ENCODE peak calls at places on chromosomes 5 and 9, in four cellular contexts. Z is astrocyte of the spinal cord, S is Calu3, X is lower lobe of right lung. R is an unnamed sample.

GRCh38 chr5:150636391-150637244 is 3.8 kb upstream of the SYNPO start:
- DNase-seq in X (no peak), Z (peak), S (peak), R (no peak)

GRCh38 chr5:175288048-175288621 is 155.8 kb downstream of the DRD1 start:
- DNase-seq in S (no peak), X (no peak), Z (peak), R (no peak)

GRCh38 chr5:76742586-76742985 is 26.7 kb downstream of the F2R start:
- DNase-seq in Z (no peak), S (no peak), X (no peak), R (no peak)

GRCh38 chr5:38494175-38494574 is 62.3 kb downstream of the LIFR start:
- DNase-seq in S (no peak), Z (no peak), X (no peak), R (no peak)

GRCh38 chr9:133658442-133659431 is 22.6 kb downstream of the DBH start:
- DNase-seq in Z (peak), S (peak), X (no peak), R (no peak)

GRCh38 chr5:7546555-7546954 is 150.6 kb downstream of the ADCY2 start:
- DNase-seq in X (no peak), Z (no peak), S (no peak), R (no peak)

GRCh38 chr5:139402561-139403158 is 1.2 kb downstream of the SPATA24 start:
- DNase-seq in Z (no peak), S (peak), X (no peak), R (peak)

GRCh38 chr5:159214486-159215271 is 5.3 kb upstream of the RNF145 start:
- DNase-seq in Z (no peak), S (no peak), X (no peak), R (no peak)

GRCh38 chr5:153476767-153477166 is 13.7 kb upstream of the GRIA1 start:
- DNase-seq in S (no peak), Z (peak), X (no peak), R (no peak)

DNA sequence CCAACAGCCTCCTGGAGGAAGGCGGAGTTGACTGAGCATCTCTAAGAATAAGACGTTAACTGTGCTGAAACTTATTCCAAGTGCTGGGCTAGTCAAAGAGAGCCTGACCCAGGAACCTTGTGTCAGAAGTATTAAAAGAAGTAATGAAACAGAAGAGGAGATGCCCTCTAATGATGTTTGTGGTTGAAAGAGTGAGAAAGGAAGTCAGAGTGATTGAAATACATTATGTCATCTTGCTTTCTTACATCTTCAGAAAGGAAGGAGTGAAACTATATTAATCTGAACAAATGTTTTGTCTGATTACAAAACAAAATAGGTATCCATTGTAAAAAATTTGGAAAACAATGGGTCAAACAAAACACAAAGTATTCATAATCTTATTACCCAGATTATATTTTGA is 460.7 kb downstream of the NTRK2 start:
- DNase-seq in S (no peak), Z (no peak), X (no peak), R (no peak)
- TF ChIP-seq CTCF in S (no peak), Z (no peak), X (no peak), R (no peak)

DNA sequence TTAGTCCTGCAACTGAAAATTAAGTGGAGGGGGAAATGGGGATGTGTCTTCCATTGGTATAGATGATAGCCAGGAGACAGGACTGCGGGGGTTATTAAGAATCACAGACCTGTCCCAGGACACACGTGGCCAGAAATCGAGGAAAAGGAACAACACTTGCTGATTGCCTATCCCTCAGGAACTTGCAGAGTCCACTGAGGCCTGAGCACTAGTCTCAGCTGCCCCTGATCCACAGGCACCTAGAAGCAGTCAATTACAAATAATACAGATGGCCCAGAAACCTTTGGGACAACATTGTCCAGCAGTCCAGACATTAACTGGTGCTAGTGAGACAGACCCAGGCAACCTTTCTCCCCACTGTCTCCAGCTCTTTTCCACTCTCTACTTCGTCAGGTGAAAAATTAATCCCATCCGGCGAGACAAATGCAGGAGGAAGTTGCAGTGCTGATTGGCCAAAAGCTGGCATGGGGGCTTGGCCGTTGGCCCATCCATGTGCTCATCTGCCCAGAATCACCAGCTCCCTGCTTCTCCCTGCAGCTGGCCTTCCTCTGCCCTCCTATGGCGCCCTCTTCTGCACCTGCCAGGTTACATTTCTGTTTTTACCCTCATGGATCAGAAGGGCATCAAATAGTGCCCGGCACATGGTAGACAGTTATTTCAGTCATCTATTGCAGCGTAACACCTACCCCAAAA is 3.5 kb upstream of the B4GALT1 start:
- DNase-seq in S (no peak), Z (no peak), X (peak), R (no peak)
- TF ChIP-seq CTCF in S (peak), Z (peak), X (peak), R (peak)

GRCh38 chr9:24832307-24832706 is 286.6 kb upstream of the IZUMO3 start:
- DNase-seq in S (no peak), Z (no peak), X (no peak), R (no peak)
- TF ChIP-seq CTCF in S (no peak), Z (peak), X (no peak), R (peak)

DNA sequence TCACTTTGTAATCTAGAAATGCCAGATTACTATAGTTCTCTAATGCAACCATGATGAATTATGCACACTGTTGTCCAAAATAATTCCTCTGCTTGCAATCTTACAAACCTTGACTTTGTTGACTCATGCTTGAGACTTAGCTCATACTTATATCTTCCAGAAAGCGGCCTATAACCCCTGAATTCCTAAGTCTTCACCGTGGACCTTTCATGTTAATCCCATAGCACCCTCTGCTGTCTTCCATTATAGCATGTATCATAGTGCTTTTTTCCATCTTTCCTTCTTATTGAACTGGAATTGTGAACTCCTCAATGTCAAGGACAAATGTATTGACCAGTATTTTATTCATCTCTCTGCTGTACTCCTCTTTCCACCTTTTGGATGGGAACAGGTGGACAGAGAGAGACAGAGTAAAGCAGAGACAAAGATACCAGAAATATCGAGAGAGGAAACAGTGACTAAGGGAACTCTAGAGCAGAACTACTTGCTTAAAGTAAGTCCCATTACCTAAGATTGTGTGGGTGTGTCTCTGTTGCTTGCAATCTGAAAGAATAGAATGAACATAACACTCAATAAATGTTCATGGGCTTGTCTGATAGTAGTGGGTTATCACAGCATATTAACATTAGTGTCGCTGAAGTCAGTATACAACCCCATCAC is 110.0 kb downstream of the LURAP1L start:
- DNase-seq in Z (peak), X (no peak), S (peak), R (no peak)
- TF ChIP-seq CTCF in Z (peak), X (peak), S (no peak), R (peak)

GRCh38 chr5:178854284-178854683 is 5.5 kb upstream of the ZNF354B start:
- DNase-seq in Z (no peak), X (no peak), S (no peak), R (no peak)

GRCh38 chr5:178861627-178862026 is 1.9 kb downstream of the ZNF354B start:
- DNase-seq in X (no peak), Z (no peak), S (no peak), R (no peak)

DNA sequence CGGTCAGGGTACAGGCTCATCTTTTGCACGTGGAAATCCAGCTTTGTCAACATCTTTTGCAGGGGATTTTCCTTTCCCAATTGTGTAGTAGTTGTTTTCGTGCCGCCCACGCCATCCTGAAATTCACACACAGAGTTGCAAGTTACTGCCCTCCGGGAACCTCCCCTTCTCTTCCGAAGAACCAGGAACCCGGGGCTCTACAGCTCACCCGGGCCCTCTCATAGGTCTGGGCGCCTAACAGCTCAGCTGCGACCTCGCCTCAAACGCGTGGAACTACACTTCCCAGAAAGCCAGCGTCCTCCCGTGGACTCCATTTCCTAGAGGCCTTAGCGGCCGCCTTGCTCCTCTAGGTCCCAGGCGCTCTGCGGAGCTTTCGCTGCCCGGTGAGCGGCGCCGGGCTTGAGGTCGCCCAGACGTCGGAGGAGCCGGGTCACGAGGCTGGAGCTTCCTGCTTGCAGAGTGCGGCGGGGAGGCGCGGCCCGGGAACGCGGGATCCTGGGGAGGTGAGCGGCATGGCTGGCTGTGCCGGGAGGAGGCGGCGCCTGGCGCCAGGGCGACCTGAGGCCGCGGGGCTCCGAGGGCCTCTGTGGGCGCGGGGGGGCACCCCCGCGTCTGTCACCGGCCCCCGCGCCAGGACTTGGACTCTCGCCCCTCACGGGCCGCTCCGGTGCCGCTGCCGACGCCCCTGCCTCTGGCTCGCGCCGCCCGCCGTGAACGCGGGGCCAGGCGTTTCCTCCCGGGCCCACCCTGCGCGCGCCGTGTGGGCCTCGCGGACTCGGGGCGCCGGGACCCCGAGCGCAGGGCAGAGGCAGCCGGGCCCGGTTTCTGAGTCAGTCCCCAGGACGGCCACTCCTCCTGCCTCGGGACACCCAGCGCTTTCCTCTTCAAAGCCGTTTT is at the start of gene ZNF354B:
- DNase-seq in Z (peak), S (peak), X (peak), R (peak)
- TF ChIP-seq CTCF in Z (peak), S (peak), X (peak), R (peak)

DNA sequence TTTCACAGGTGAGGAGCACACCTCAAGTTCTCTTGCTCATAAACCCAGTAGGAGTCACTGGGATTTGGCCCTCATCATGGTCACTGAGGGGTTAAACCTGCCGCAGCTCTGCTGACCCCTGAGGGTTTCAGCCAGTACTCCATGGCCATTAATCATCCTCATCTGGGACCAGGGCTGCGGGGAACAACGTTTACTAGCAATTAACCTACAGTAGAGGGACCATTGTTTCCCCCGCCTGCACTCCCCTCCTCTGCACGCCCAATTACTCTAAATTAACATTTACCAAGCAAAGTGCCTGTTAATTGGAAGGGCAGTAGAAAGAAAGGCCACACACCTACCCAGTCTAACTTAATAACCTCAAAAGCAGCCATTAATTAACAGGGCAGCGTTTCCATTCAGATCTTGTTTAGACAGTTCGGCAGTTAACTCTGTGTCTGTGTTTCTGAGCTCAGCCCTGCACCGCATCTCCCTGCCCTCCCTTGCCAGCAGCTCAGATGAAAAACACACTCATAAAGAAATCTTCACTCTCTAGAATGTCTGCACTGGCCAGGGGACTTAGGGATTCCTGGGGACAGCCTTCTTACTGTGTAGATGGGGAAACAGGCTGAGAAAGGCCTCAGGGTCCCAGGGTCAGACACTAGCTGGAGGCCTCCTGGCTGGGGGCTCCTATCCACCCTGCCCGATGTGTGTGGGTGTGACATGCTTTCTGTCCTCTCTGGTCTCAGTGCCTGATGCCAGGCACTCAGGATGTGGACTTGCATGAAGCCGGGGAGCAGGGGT is 51.6 kb downstream of the ALG2 start:
- DNase-seq in X (no peak), S (no peak), Z (no peak), R (no peak)
- TF ChIP-seq CTCF in X (no peak), S (no peak), Z (no peak), R (peak)

DNA sequence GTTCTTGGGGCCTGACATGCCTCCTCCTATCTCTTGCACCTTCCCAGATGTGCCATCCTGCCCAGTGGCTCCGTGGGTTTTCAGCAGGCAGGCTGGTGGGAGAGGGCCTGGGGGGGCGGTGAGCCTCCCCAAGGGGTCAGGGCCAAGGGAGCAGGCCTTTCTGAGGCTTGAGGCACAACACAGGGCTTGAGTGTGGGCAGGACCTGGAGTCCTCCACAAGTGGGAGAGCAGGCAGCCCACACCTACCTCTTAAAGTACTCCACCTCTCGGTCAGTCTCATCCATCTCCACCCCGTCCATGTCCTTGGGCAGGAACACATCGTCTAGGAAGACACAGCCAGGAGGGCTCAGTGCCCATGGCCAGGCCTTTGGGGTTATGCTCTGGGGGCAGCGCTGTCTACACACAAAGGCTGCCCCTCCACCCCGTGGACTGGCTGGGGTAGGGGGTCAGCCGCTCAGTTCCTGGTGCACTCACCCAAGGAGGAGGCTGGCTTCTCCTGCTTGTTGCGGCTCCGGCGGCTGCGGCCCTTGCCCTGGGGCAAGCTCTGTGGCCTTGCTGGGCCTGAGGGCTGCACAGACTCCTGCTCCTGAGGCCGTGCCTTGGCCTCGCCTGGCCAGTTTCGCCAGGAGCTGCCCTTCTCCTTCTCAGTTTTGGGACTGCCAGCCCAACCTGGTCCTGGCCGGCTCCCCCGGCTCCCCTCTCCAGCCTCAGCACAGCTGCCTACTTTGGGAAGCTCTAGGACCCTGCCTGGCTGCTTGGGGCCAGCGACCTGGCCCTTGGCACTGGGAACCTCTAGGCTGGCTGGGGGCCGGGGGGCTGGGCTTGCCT is 7.2 kb upstream of the DDX41 start:
- DNase-seq in S (no peak), Z (no peak), X (no peak), R (no peak)
- TF ChIP-seq CTCF in S (no peak), Z (no peak), X (no peak), R (no peak)

GRCh38 chr9:80602291-80602690 is 1030.5 kb downstream of the TLE4 start:
- DNase-seq in S (no peak), X (no peak), Z (no peak), R (no peak)

GRCh38 chr9:80605793-80606192 is 1034.0 kb downstream of the TLE4 start:
- DNase-seq in Z (peak), S (no peak), X (no peak), R (no peak)

DNA sequence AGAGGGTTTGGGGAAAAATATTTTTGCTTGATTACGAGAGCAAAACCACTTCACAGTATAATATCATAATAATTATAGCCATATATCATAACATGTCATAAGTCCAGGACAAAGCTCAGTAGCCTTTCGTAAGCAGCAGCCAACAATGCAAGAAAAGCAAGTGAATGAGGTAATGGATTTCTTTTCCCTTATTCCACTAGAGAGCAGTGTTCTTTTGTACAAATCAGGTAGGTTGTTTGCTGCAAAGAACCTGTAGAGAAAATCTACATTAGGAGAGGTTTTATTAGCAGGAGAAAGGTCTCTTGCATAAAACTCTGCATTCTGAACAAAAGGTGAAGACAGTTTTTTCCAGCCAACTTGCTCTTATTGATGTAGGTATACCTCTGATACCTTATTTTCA is 1033.4 kb downstream of the TLE4 start:
- DNase-seq in S (no peak), X (no peak), Z (peak), R (no peak)
- TF ChIP-seq CTCF in S (no peak), X (no peak), Z (peak), R (peak)

DNA sequence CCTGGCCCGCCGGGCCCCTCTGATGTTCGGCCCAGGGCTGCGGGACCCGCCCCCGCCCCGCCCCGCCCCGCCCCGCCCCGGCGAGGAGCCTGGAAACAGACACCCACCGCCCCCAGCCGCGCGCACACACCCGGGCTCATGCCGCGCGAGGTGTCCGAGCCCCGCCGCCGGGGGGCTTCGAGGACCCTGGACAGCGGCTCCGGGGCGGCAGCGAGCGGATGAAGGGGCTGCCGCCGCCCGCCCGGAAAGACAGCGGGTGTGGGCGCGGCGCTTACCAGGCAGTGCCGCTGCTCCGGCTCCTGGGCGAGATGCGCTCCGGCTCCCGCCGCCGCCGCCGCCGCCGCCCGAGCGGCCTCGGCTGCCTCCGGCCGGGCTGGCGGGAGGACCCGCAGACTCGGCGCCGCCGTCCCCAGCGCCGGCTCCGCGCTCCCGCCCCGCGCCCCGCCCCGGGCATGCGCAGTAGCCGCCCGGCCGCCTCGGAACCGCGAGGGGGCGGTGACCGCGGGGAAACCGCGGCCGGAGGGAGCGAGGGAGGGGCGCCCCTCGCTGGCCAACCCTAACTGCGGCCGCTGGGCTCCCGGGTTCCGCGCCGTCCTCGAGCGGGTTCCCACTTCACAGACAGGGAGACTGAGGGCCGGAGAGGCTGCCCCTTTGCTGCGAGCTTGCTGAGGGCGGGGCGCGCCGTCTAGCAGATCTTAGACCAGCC is at the start of gene GPRIN1:
- DNase-seq in S (peak), Z (peak), X (peak), R (no peak)
- TF ChIP-seq CTCF in S (peak), Z (peak), X (peak), R (peak)

GRCh38 chr5:59506285-59506877 is 387.1 kb downstream of the PDE4D start:
- DNase-seq in X (no peak), S (no peak), Z (peak), R (no peak)
- TF ChIP-seq CTCF in X (peak), S (peak), Z (peak), R (peak)